ENCODE peak calls at places on chromosomes 12 and 14, in five cellular contexts. P is lower leg skin, W is colonic mucosa, C is GM10248, R is breast epithelium. H is an unnamed sample.

GRCh38 chr14:45048385-45048784 is 35.5 kb upstream of the PRPF39 start:
- DNase-seq in P (no peak), W (no peak), C (no peak), R (no peak), H (no peak)

GRCh38 chr14:103890052-103890371 is 38.2 kb upstream of the TDRD9 start:
- DNase-seq in P (no peak), W (no peak), C (no peak), R (no peak), H (no peak)

GRCh38 chr12:105523164-105524057 is 192.9 kb downstream of the C12orf75 start:
- DNase-seq in P (peak; percentile 33), W (peak; percentile 24), C (no peak), R (no peak), H (peak; percentile 9)

GRCh38 chr12:101909646-101910045 is 32.3 kb downstream of the DRAM1 start:
- DNase-seq in P (no peak), W (no peak), C (no peak), R (no peak), H (no peak)

GRCh38 chr12:106954462-106955376 is 988 bp upstream of the TMEM263 start:
- DNase-seq in P (peak; percentile 29), W (peak; percentile 32), C (no peak), R (no peak), H (peak; percentile 28)

GRCh38 chr12:73656375-73656774 is 881.3 kb upstream of the ATXN7L3B start:
- DNase-seq in P (no peak), W (no peak), C (no peak), R (no peak), H (no peak)

GRCh38 chr14:33347816-33348215 is 409.1 kb downstream of the NPAS3 start:
- DNase-seq in P (no peak), W (no peak), C (no peak), R (no peak), H (no peak)

GRCh38 chr12:80494836-80495235 is 50.8 kb downstream of the PTPRQ start:
- DNase-seq in P (no peak), W (no peak), C (no peak), R (no peak), H (no peak)

GRCh38 chr12:65926119-65927004 is 102.1 kb downstream of the HMGA2 start:
- DNase-seq in P (no peak), W (peak; percentile 43), C (no peak), R (no peak), H (no peak)

GRCh38 chr12:32181498-32182175 is 75.0 kb downstream of the BICD1 start:
- DNase-seq in P (no peak), W (no peak), C (no peak), R (no peak), H (peak; percentile 15)

GRCh38 chr12:57850924-57851323 is 4.4 kb upstream of the CTDSP2 start:
- DNase-seq in P (no peak), W (no peak), C (peak; percentile 51), R (no peak), H (no peak)

GRCh38 chr12:57756406-57757341 is 1.8 kb downstream of the MARCHF9 start:
- DNase-seq in P (no peak), W (peak; percentile 65), C (peak; percentile 84), R (no peak), H (no peak)

GRCh38 chr14:44657688-44658388 is 150.8 kb upstream of the FSCB start:
- DNase-seq in P (no peak), W (no peak), C (no peak), R (no peak), H (no peak)

GRCh38 chr14:74038015-74038859 is 19.1 kb downstream of the BBOF1 start:
- DNase-seq in P (no peak), W (no peak), C (peak; percentile 54), R (no peak), H (no peak)

GRCh38 chr14:91047174-91047753 is 13.2 kb downstream of the RPS6KA5 start:
- DNase-seq in P (no peak), W (no peak), C (no peak), R (no peak), H (no peak)

GRCh38 chr12:6345319-6346071 is 3.6 kb upstream of the TNFRSF1A start:
- DNase-seq in P (no peak), W (no peak), C (no peak), R (no peak), H (no peak)

GRCh38 chr14:70642313-70643235 is 858 bp downstream of the TTC9 start:
- DNase-seq in P (no peak), W (no peak), C (peak; percentile 69), R (no peak), H (no peak)

GRCh38 chr12:65856521-65856920 is 32.2 kb downstream of the HMGA2 start:
- DNase-seq in P (no peak), W (no peak), C (no peak), R (no peak), H (no peak)

GRCh38 chr14:75823334-75823733 is 158.5 kb downstream of the TGFB3 start:
- DNase-seq in P (no peak), W (no peak), C (no peak), R (no peak), H (no peak)

GRCh38 chr12:55818140-55818728 is 393 bp downstream of the ORMDL2 start:
- DNase-seq in P (no peak), W (no peak), C (no peak), R (no peak), H (no peak)

GRCh38 chr12:107549786-107550480 is 135.7 kb upstream of the PWP1 start:
- DNase-seq in P (no peak), W (no peak), C (no peak), R (no peak), H (no peak)

GRCh38 chr12:6965714-6966113 is 4.8 kb downstream of the PHB2 start:
- DNase-seq in P (no peak), W (no peak), C (no peak), R (no peak), H (no peak)

GRCh38 chr14:63157195-63157594 is 47.0 kb upstream of the RHOJ start:
- DNase-seq in P (no peak), W (no peak), C (no peak), R (no peak), H (no peak)

GRCh38 chr12:111401167-111401605 is 4.5 kb upstream of the SH2B3 start:
- DNase-seq in P (no peak), W (no peak), C (no peak), R (no peak), H (no peak)

GRCh38 chr14:91897121-91897701 is 29.9 kb upstream of the TC2N start:
- DNase-seq in P (no peak), W (no peak), C (no peak), R (no peak), H (peak; percentile 36)

DNA sequence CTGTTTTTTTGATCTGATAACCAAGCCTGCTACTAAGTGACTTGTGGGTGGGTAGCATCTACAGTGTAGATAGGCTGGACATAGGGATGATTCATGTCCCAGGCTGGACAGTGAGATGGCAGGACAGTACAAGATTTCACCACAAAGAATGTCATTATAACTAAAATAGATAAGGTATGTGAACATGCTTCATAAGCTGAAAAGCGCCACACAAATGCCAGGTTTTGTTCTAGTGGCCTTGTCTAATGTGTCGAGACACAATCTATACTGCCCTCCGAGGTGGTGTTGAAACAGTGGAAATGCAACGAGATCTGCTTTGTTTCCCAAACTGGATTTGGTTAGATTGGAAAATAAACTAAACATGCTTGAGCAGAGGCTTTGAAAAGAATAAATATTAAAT is 4.4 kb downstream of the LGALS3 start:
- DNase-seq in P (peak; percentile 18), W (no peak), C (no peak), R (no peak), H (no peak)
- TF ChIP-seq CTCF in P (no peak), W (no peak), C (no peak), R (no peak), H (no peak)

DNA sequence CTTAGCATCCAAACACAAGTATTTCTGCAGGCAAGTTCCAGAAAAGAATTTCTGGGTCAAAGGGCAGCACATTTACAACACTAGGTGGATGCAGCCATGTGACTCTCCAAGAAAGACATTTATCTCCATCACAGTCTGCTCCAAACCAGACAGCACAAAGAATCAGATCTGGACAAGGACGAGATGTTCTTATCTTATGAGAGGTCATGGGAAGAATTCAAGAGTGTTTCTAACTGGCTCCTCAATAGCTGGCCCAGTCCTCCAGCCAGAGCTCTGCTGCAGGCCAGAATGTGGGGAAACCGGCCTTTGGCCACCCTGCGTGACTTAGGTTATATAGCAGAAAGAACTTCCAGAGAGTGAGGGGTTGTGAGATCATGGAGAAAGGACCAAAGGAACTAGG is 17.4 kb downstream of the TMEM119 start:
- DNase-seq in P (peak; percentile 37), W (no peak), C (no peak), R (no peak), H (no peak)
- TF ChIP-seq CTCF in P (no peak), W (no peak), C (no peak), R (no peak), H (no peak)

GRCh38 chr12:91177380-91177779 is 5.2 kb downstream of the DCN start:
- DNase-seq in P (no peak), W (no peak), C (no peak), R (no peak), H (no peak)

GRCh38 chr12:91180162-91180561 is 2.5 kb downstream of the DCN start:
- DNase-seq in P (no peak), W (no peak), C (no peak), R (no peak), H (no peak)

GRCh38 chr12:91179315-91179714 is 3.3 kb downstream of the DCN start:
- DNase-seq in P (peak; percentile 64), W (no peak), C (no peak), R (no peak), H (no peak)

GRCh38 chr12:91178801-91179200 is 3.8 kb downstream of the DCN start:
- DNase-seq in P (no peak), W (no peak), C (no peak), R (no peak), H (no peak)

GRCh38 chr12:91178139-91178561 is 4.5 kb downstream of the DCN start:
- DNase-seq in P (no peak), W (no peak), C (no peak), R (no peak), H (no peak)
- TF ChIP-seq CTCF in P (no peak), W (peak; percentile 22), C (peak; percentile 26), R (peak; percentile 22), H (peak; percentile 52)

GRCh38 chr12:52015393-52016081 is 8.8 kb downstream of the TAMALIN start:
- DNase-seq in P (no peak), W (no peak), C (no peak), R (no peak), H (no peak)
- TF ChIP-seq CTCF in P (no peak), W (no peak), C (no peak), R (no peak), H (no peak)

GRCh38 chr12:92502417-92503028 is 200.3 kb upstream of the PLEKHG7 start:
- DNase-seq in P (no peak), W (no peak), C (peak; percentile 19), R (no peak), H (no peak)
- TF ChIP-seq CTCF in P (no peak), W (peak; percentile 10), C (peak; percentile 54), R (no peak), H (no peak)